ENCODE peak calls at places on chromosomes 6 and 20, in ten cellular contexts. V, B, J, C, S, T, N, L, Q and W are unnamed samples.

GRCh38 chr20:20465259-20465658 is 97.4 kb downstream of the INSM1 start:
- DNase-seq in V (no peak), Q (no peak), N (no peak), C (no peak), S (no peak), L (no peak), J (no peak), T (peak; percentile 28), B (peak; percentile 25), W (no peak)

GRCh38 chr6:56021943-56022342 is 146.6 kb upstream of the BMP5 start:
- DNase-seq in C (peak; percentile 11), V (no peak), N (no peak), J (no peak), T (no peak), S (no peak), B (no peak), L (no peak), Q (no peak), W (no peak)

GRCh38 chr20:22744341-22745193 is 160.2 kb upstream of the FOXA2 start:
- DNase-seq in N (no peak), Q (no peak), C (no peak), V (no peak), B (no peak), L (no peak), T (no peak), S (no peak), J (no peak), W (no peak)

GRCh38 chr6:52909531-52909930 is at the start of gene GSTA3:
- DNase-seq in S (no peak), T (no peak), B (no peak), J (no peak), N (no peak), L (no peak), Q (no peak), V (no peak), C (no peak), W (no peak)

GRCh38 chr20:19251506-19251905 is 39.1 kb downstream of the SLC24A3 start:
- DNase-seq in Q (no peak), V (no peak), L (no peak), T (no peak), N (no peak), B (no peak), J (no peak), C (no peak), S (no peak), W (no peak)

GRCh38 chr20:32505723-32506473 is 79.2 kb downstream of the NOL4L start:
- DNase-seq in T (peak; percentile 78), S (no peak), Q (no peak), L (no peak), N (no peak), B (no peak), J (no peak), C (no peak), V (no peak), W (no peak)

GRCh38 chr20:58721951-58722371 is 29.4 kb downstream of the NPEPL1 start:
- DNase-seq in Q (no peak), J (no peak), T (peak; percentile 0), L (no peak), V (no peak), B (no peak), S (peak; percentile 71), C (no peak), N (peak; percentile 28), W (no peak)

GRCh38 chr6:131023834-131024504 is 39.1 kb downstream of the EPB41L2 start:
- DNase-seq in Q (no peak), N (no peak), B (peak; percentile 71), V (no peak), J (peak; percentile 37), T (peak; percentile 8), S (no peak), L (peak; percentile 82), C (peak; percentile 42), W (no peak)

DNA sequence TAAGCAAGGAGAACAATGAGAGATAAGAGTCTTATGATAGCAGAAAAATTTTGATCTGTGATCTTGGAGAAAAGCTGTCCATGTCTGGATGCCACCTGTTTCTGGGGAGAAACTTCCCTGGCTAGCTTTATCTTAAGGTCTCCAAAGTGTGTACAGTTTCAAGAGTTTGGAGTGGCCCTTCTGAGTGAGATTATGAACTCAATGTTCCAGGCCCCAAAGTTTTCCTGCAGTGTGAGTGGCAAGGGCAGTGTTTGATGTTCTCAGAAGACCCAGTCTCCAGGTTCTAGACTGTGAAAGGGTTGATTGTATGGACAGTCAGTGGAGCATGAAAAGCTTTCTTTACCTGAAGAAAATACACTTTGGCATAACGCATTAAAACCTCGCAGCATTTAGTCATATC is 121.7 kb downstream of the OLIG3 start:
- DNase-seq in B (no peak), N (no peak), V (no peak), S (no peak), T (no peak), C (no peak), Q (no peak), J (no peak), L (no peak), W (no peak)
- TF ChIP-seq CTCF in B (no peak), N (no peak), V (no peak), S (no peak), T (no peak), C (no peak), Q (no peak), J (no peak), L (no peak), W (no peak)

GRCh38 chr6:158852312-158853071 is 33.3 kb upstream of the EZR start:
- DNase-seq in V (no peak), Q (no peak), J (no peak), B (no peak), L (no peak), N (no peak), C (no peak), S (no peak), T (no peak), W (no peak)

GRCh38 chr6:158853072-158853871 is 34.1 kb upstream of the EZR start:
- DNase-seq in C (peak; percentile 86), L (peak; percentile 79), V (peak; percentile 83), T (peak; percentile 90), Q (no peak), B (peak; percentile 91), J (peak; percentile 86), N (no peak), S (no peak), W (peak; percentile 99)

GRCh38 chr6:158856261-158856660 is 37.1 kb upstream of the EZR start:
- DNase-seq in N (no peak), C (no peak), J (no peak), T (no peak), S (no peak), Q (no peak), L (no peak), B (no peak), V (no peak), W (no peak)

GRCh38 chr6:158853872-158854213 is 34.7 kb upstream of the EZR start:
- DNase-seq in S (no peak), V (peak; percentile 26), T (no peak), N (no peak), J (no peak), Q (no peak), L (no peak), B (no peak), C (no peak), W (no peak)

DNA sequence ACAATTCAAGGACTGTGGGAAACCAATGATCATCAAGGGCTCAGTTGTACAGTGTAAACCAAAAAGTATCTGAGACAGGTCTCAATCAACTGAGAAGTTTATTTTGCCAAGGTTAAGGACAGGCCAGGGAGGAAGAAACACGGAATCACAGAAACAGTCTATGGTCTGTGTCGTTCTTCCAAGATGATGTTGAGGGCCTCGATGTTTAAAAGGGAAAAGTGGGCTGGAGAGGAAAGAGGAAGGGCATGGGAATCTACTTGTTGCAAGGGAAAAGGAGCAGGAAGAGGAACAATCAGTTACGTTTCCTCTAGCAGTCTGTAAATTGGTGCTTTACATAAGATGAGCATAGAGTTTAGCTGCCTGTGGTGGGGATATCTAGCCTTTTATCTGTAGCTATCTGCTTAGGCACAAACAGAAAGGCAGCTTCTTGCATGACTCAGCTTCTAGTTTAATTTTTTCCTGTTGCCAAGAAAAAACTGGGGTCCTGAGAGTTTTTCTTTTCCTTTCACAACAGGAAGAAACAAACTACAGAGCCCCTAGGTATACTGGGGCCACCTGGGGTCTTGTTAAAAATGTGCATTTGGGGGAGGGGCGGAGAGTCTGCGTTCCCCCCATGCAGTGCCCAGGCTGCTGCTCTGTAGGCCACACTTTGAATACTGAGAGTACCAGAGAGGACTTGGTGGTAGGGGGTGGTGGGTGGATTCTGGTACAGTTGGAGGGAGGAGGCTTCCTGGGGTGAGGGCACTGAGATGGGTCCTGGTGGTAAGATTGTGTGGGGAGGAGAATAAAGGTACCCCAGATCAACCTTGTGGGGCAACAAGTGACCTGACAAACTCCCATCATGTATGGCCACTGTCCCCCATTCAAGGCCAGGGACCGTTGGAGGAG is 35.3 kb upstream of the EZR start:
- DNase-seq in J (peak; percentile 76), L (peak; percentile 83), T (peak; percentile 71), V (no peak), C (no peak), Q (no peak), N (no peak), B (peak; percentile 23), S (no peak), W (no peak)
- H3K4me3 ChIP-seq in J (no peak overlapping the region), L (no peak overlapping the region), T (no peak overlapping the region), V (peak overlapping the region; percentile 23), C (no peak overlapping the region), Q (no peak overlapping the region), N (no peak overlapping the region), B (no peak overlapping the region), S (no peak overlapping the region), W (no peak overlapping the region)

DNA sequence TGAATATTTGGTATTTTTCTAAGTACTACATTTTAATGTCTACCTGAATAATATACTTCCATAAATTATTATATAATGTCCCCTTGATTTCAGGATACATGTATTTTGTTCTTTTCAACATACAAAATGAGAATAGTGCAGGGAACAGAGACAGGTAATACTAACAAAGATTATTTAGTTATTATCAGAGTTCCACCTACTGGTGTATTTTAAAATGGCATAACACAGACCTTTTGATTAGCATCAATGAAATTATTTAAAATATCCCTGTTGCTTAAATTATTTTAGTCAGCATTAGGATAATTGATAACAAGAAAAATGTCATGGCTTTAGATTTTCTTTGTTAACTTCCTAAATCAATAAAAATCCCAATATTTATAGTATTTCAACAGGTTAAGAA is 184.0 kb downstream of the PRDM13 start:
- DNase-seq in Q (no peak), V (no peak), C (no peak), B (peak; percentile 6), N (no peak), L (no peak), J (no peak), T (peak; percentile 7), S (no peak), W (no peak)
- TF ChIP-seq CTCF in Q (no peak), V (peak; percentile 8), C (no peak), B (no peak), N (no peak), L (peak; percentile 20), J (no peak), T (no peak), S (no peak), W (no peak)

DNA sequence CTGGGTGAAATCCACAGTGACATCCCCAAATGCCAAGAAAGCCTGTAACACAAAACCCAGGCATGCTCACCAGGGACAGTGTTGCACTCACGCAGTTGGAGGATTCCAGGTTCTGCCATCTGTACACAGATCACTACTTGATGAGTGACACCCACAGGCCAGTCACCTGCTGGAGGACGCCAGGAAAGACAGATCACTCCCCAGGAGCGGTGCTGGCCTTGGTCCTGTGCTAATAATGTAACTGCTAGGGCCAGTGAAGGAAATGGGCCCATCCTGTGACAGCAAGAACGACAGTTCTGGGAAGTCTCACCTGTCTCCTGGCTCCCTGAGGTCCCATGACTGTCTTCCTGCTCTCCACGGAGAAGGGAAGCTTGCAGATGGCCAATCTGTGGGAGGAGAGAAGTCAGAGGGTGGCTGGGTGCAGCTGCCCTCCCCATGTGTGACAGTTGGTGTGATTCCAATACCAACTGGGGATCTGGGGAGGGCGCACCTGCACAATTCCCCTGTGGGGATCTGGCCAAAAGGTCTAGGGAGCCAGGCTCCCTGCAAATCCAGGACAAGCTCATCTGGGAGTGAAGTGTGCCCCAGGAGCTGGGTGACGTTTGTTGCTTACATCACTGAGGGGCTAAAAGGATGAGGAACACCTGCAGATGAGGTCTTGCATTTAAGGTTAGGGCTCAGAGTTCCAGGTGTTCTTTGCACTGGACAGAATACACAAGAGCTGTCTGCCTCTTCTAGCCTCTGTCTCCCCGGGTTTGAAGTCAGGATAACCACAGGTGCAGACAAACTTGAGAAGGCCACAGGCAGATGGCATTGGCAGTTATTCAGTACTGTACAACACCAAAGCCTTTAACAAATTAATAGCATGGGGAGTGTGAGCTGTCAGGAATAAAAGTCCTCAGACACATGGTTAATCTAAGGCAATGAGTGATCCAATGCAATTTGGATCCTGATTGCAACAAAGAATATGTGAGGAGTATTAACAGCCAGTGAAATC is 10.3 kb downstream of the ZNF337 start:
- DNase-seq in N (no peak), S (no peak), T (no peak), B (no peak), L (no peak), V (no peak), Q (no peak), J (no peak), C (no peak), W (no peak)
- H3K4me3 ChIP-seq in N (no peak overlapping the region), S (no peak overlapping the region), T (no peak overlapping the region), B (no peak overlapping the region), L (no peak overlapping the region), V (no peak overlapping the region), Q (no peak overlapping the region), J (no peak overlapping the region), C (no peak overlapping the region), W (no peak overlapping the region)